ENCODE peak calls at places on chromosome 6, in six cellular contexts. B is K562; F is activated naive CD4-positive, alpha-beta T cell; I is naive thymus-derived CD8-positive, alpha-beta T cell; Q is H7; J is omental fat pad. N is an unnamed sample.

GRCh38 chr6:52929321-52930164 is 20.0 kb upstream of the GSTA3 start:
- DNase-seq in Q (no peak), B (peak; percentile 58), F (no peak), I (no peak), J (no peak), N (peak; percentile 85)

GRCh38 chr6:134472046-134472445 is 154.1 kb upstream of the SGK1 start:
- DNase-seq in F (no peak), Q (no peak), I (no peak), B (no peak), J (no peak), N (no peak)

GRCh38 chr6:158031445-158032353 is 50.0 kb downstream of the SYNJ2 start:
- DNase-seq in F (no peak), Q (peak; percentile 44), B (peak; percentile 82), I (no peak), J (peak; percentile 49), N (peak; percentile 92)

GRCh38 chr6:44489912-44490604 is 102.6 kb downstream of the CDC5L start:
- DNase-seq in J (no peak), B (no peak), F (no peak), Q (no peak), I (no peak), N (peak; percentile 97)

GRCh38 chr6:85576479-85576878 is 17.2 kb downstream of the SNX14 start:
- DNase-seq in Q (no peak), J (no peak), F (no peak), B (no peak), I (no peak), N (no peak)

GRCh38 chr6:122730775-122731386 is 48.6 kb upstream of the FABP7 start:
- DNase-seq in B (peak; percentile 57), J (no peak), I (peak; percentile 47), Q (no peak), F (no peak), N (peak; percentile 55)

GRCh38 chr6:137473651-137474050 is 20.5 kb downstream of the OLIG3 start:
- DNase-seq in F (no peak), I (no peak), J (no peak), B (no peak), Q (no peak), N (no peak)

GRCh38 chr6:166488701-166489100 is 97.8 kb downstream of the RAMACL start:
- DNase-seq in F (no peak), J (no peak), I (no peak), Q (no peak), B (no peak), N (no peak)

GRCh38 chr6:76221525-76221924 is 149.1 kb upstream of the IMPG1 start:
- DNase-seq in F (no peak), I (no peak), B (no peak), J (no peak), Q (no peak), N (no peak)

GRCh38 chr6:109485536-109485935 is 2.5 kb upstream of the ZBTB24 start:
- DNase-seq in B (no peak), I (no peak), Q (no peak), J (no peak), F (no peak), N (no peak)

GRCh38 chr6:41428402-41428994 is 93.1 kb downstream of the NCR2 start:
- DNase-seq in I (no peak), F (no peak), Q (no peak), J (no peak), B (no peak), N (peak; percentile 16)

GRCh38 chr6:47414517-47415167 is 62.9 kb upstream of the CD2AP start:
- DNase-seq in J (no peak), B (peak; percentile 53), Q (no peak), I (peak; percentile 65), F (no peak), N (peak; percentile 51)

GRCh38 chr6:99808992-99809391 is 185.0 kb downstream of the MCHR2 start:
- DNase-seq in J (no peak), Q (no peak), I (no peak), F (no peak), B (no peak), N (no peak)

GRCh38 chr6:14826456-14826855 is 419.4 kb upstream of the JARID2 start:
- DNase-seq in B (no peak), F (no peak), J (no peak), I (no peak), Q (no peak), N (no peak)

GRCh38 chr6:170345662-170346061 is 39.1 kb downstream of the FAM120B start:
- DNase-seq in I (no peak), J (no peak), F (no peak), Q (no peak), B (no peak), N (no peak)

GRCh38 chr6:2765896-2766766 is 938 bp downstream of the WRNIP1 start:
- DNase-seq in Q (peak; percentile 87), J (no peak), B (peak; percentile 73), I (no peak), F (peak; percentile 40), N (peak; percentile 42)

GRCh38 chr6:160259143-160259425 is 463 bp upstream of the SLC22A2 start:
- DNase-seq in B (no peak), J (no peak), F (no peak), Q (no peak), I (no peak), N (no peak)

GRCh38 chr6:36524871-36525270 is 22.4 kb downstream of the STK38 start:
- DNase-seq in F (no peak), Q (no peak), B (no peak), J (no peak), I (no peak), N (no peak)

GRCh38 chr6:75524322-75524972 is 30.8 kb upstream of the FILIP1 start:
- DNase-seq in Q (no peak), B (no peak), F (no peak), J (no peak), I (no peak), N (peak; percentile 77)

GRCh38 chr6:138541793-138542481 is 42.6 kb upstream of the NHSL1 start:
- DNase-seq in I (no peak), B (no peak), F (no peak), J (no peak), Q (no peak), N (peak; percentile 38)

GRCh38 chr6:18161437-18161836 is 6.2 kb downstream of the KDM1B start:
- DNase-seq in J (no peak), I (no peak), B (peak; percentile 42), F (no peak), Q (no peak), N (no peak)

GRCh38 chr6:108080010-108080780 is 5.7 kb upstream of the OSTM1 start:
- DNase-seq in Q (no peak), I (no peak), J (no peak), F (no peak), B (no peak), N (peak; percentile 43)

GRCh38 chr6:17130786-17131185 is 28.9 kb downstream of the STMND1 start:
- DNase-seq in I (no peak), J (no peak), Q (no peak), B (no peak), F (no peak), N (peak; percentile 11)

GRCh38 chr6:75643173-75643572 is 41.5 kb downstream of the SENP6 start:
- DNase-seq in I (no peak), J (no peak), F (no peak), Q (no peak), B (no peak), N (peak; percentile 66)

GRCh38 chr6:69089539-69089938 is 454.5 kb downstream of the ADGRB3 start:
- DNase-seq in Q (no peak), F (no peak), I (no peak), J (no peak), B (no peak), N (no peak)

GRCh38 chr6:168420084-168420483 is 20.9 kb upstream of the SMOC2 start:
- DNase-seq in I (no peak), Q (no peak), J (no peak), B (no peak), F (no peak), N (no peak)

GRCh38 chr6:2531426-2532208 is 219.1 kb downstream of the MYLK4 start:
- DNase-seq in I (no peak), B (no peak), Q (no peak), F (no peak), J (no peak), N (peak; percentile 72)

GRCh38 chr6:108526739-108527174 is 34.0 kb upstream of the FOXO3 start:
- DNase-seq in J (no peak), B (peak; percentile 50), Q (peak; percentile 60), F (no peak), I (peak; percentile 16), N (peak; percentile 55)

GRCh38 chr6:10030942-10031537 is 383.8 kb downstream of the TFAP2A start:
- DNase-seq in F (no peak), J (no peak), I (no peak), B (peak; percentile 44), Q (peak; percentile 33), N (no peak)

GRCh38 chr6:34021839-34022190 is 124.1 kb downstream of the GRM4 start:
- DNase-seq in F (no peak), I (no peak), J (no peak), B (no peak), Q (no peak), N (no peak)

N was measured in AG10803.